ENCODE peak calls at places on chromosome 18, in four cellular contexts. One of them, this sample, is unnamed. For H3K36me3, the result is how much of the 10 kb centered on the place peaks cover.

GRCh38 chr18:38174594-38174993 is 609.0 kb upstream of the CELF4 start:
- DNase-seq in stomach: no peak
- DNase-seq in gastrocnemius medialis: no peak
- DNase-seq in transverse colon: no peak
- DNase-seq in this sample: no peak

GRCh38 chr18:57728941-57729511 is 74.1 kb downstream of the ATP8B1 start:
- DNase-seq in transverse colon: no peak
- DNase-seq in gastrocnemius medialis: no peak
- DNase-seq in stomach: peak
- DNase-seq in this sample: no peak

GRCh38 chr18:42392416-42392815 is 437.4 kb downstream of the PIK3C3 start:
- DNase-seq in stomach: no peak
- DNase-seq in gastrocnemius medialis: no peak
- DNase-seq in transverse colon: no peak
- DNase-seq in this sample: no peak

GRCh38 chr18:40984856-40985255 is 970.2 kb upstream of the PIK3C3 start:
- DNase-seq in gastrocnemius medialis: no peak
- DNase-seq in stomach: no peak
- DNase-seq in transverse colon: no peak
- DNase-seq in this sample: no peak

GRCh38 chr18:31399336-31400032 is 22.9 kb downstream of the DSG4 start:
- DNase-seq in transverse colon: peak
- DNase-seq in stomach: no peak
- DNase-seq in gastrocnemius medialis: no peak
- DNase-seq in this sample: no peak

GRCh38 chr18:6561029-6561861 is 146.5 kb upstream of the L3MBTL4 start:
- DNase-seq in gastrocnemius medialis: peak
- DNase-seq in stomach: peak
- DNase-seq in transverse colon: peak
- DNase-seq in this sample: no peak

GRCh38 chr18:26546875-26547301 is 1.5 kb downstream of the KCTD1 start:
- DNase-seq in transverse colon: no peak
- DNase-seq in gastrocnemius medialis: no peak
- DNase-seq in stomach: no peak
- DNase-seq in this sample: peak

GRCh38 chr18:25349131-25349925 is 2.6 kb downstream of the ZNF521 start:
- DNase-seq in gastrocnemius medialis: no peak
- DNase-seq in stomach: no peak
- DNase-seq in transverse colon: peak
- DNase-seq in this sample: no peak

GRCh38 chr18:73733806-73734314 is 413.8 kb downstream of the FBXO15 start:
- DNase-seq in transverse colon: no peak
- DNase-seq in stomach: no peak
- DNase-seq in gastrocnemius medialis: no peak
- DNase-seq in this sample: no peak

GRCh38 chr18:49731860-49732311 is 81.4 kb downstream of the ACAA2 start:
- DNase-seq in gastrocnemius medialis: no peak
- DNase-seq in stomach: no peak
- DNase-seq in transverse colon: no peak
- DNase-seq in this sample: no peak

GRCh38 chr18:32308493-32309120 is 118.8 kb downstream of the MEP1B start:
- DNase-seq in gastrocnemius medialis: no peak
- DNase-seq in stomach: no peak
- DNase-seq in transverse colon: no peak
- DNase-seq in this sample: no peak

GRCh38 chr18:48933578-48934399 is 17.0 kb downstream of the SMAD7 start:
- DNase-seq in stomach: peak
- DNase-seq in transverse colon: no peak
- DNase-seq in gastrocnemius medialis: no peak
- DNase-seq in this sample: no peak

GRCh38 chr18:32439802-32440201 is 30.9 kb downstream of the GAREM1 start:
- DNase-seq in stomach: no peak
- DNase-seq in gastrocnemius medialis: no peak
- DNase-seq in transverse colon: no peak
- DNase-seq in this sample: no peak

GRCh38 chr18:46160050-46160798 is 56.0 kb downstream of the HAUS1 start:
- DNase-seq in stomach: no peak
- DNase-seq in gastrocnemius medialis: no peak
- DNase-seq in transverse colon: no peak
- DNase-seq in this sample: no peak

GRCh38 chr18:66872277-66872676 is 268.4 kb upstream of the CDH19 start:
- DNase-seq in gastrocnemius medialis: no peak
- DNase-seq in stomach: no peak
- DNase-seq in transverse colon: no peak
- DNase-seq in this sample: no peak

GRCh38 chr18:23437357-23438045 is 15.6 kb upstream of the RIOK3 start:
- DNase-seq in stomach: peak
- DNase-seq in transverse colon: peak
- DNase-seq in gastrocnemius medialis: peak
- DNase-seq in this sample: peak
- TF ChIP-seq POLR2A in stomach: no peak
- TF ChIP-seq POLR2A in transverse colon: no peak
- TF ChIP-seq POLR2A in gastrocnemius medialis: peak
- TF ChIP-seq POLR2A in this sample: no peak

GRCh38 chr18:51076503-51076902 is 46.5 kb downstream of the SMAD4 start:
- DNase-seq in gastrocnemius medialis: no peak
- DNase-seq in stomach: no peak
- DNase-seq in transverse colon: no peak
- DNase-seq in this sample: no peak

GRCh38 chr18:51077217-51077616 is 47.2 kb downstream of the SMAD4 start:
- DNase-seq in gastrocnemius medialis: no peak
- DNase-seq in transverse colon: no peak
- DNase-seq in stomach: no peak
- DNase-seq in this sample: no peak

GRCh38 chr18:51082571-51083264 is 52.7 kb downstream of the SMAD4 start:
- DNase-seq in gastrocnemius medialis: no peak
- DNase-seq in transverse colon: no peak
- DNase-seq in stomach: no peak
- DNase-seq in this sample: no peak

GRCh38 chr18:51074605-51075004 is 44.6 kb downstream of the SMAD4 start:
- DNase-seq in gastrocnemius medialis: no peak
- DNase-seq in transverse colon: no peak
- DNase-seq in stomach: no peak
- DNase-seq in this sample: no peak

GRCh38 chr18:51078026-51078425 is 48.0 kb downstream of the SMAD4 start:
- DNase-seq in stomach: no peak
- DNase-seq in gastrocnemius medialis: no peak
- DNase-seq in transverse colon: no peak
- DNase-seq in this sample: no peak
- H3K36me3 ChIP-seq in stomach: under half
- H3K36me3 ChIP-seq in gastrocnemius medialis: under half
- H3K36me3 ChIP-seq in transverse colon: half or more
- H3K36me3 ChIP-seq in this sample: half or more

GRCh38 chr18:39555511-39555910 is 1989.9 kb upstream of the CELF4 start:
- DNase-seq in gastrocnemius medialis: no peak
- DNase-seq in transverse colon: no peak
- DNase-seq in stomach: no peak
- DNase-seq in this sample: no peak

GRCh38 chr18:39558658-39559057 is 1993.1 kb upstream of the CELF4 start:
- DNase-seq in transverse colon: no peak
- DNase-seq in gastrocnemius medialis: no peak
- DNase-seq in stomach: no peak
- DNase-seq in this sample: no peak

GRCh38 chr18:39564716-39565115 is 1999.1 kb upstream of the CELF4 start:
- DNase-seq in transverse colon: no peak
- DNase-seq in stomach: no peak
- DNase-seq in gastrocnemius medialis: no peak
- DNase-seq in this sample: no peak

GRCh38 chr18:39561136-39561535 is 1995.5 kb upstream of the CELF4 start:
- DNase-seq in transverse colon: no peak
- DNase-seq in stomach: no peak
- DNase-seq in gastrocnemius medialis: no peak
- DNase-seq in this sample: no peak
- TF ChIP-seq POLR2A in transverse colon: no peak
- TF ChIP-seq POLR2A in stomach: no peak
- TF ChIP-seq POLR2A in gastrocnemius medialis: no peak
- TF ChIP-seq POLR2A in this sample: no peak

GRCh38 chr18:8766576-8767253 is 61.4 kb downstream of the MTCL1 start:
- DNase-seq in gastrocnemius medialis: no peak
- DNase-seq in transverse colon: no peak
- DNase-seq in stomach: no peak
- DNase-seq in this sample: no peak
- H3K36me3 ChIP-seq in gastrocnemius medialis: under half
- H3K36me3 ChIP-seq in transverse colon: under half
- H3K36me3 ChIP-seq in stomach: under half
- H3K36me3 ChIP-seq in this sample: under half

GRCh38 chr18:12274793-12275192 is 20.6 kb downstream of the CIDEA start:
- DNase-seq in gastrocnemius medialis: no peak
- DNase-seq in stomach: no peak
- DNase-seq in transverse colon: no peak
- DNase-seq in this sample: no peak

GRCh38 chr18:12276736-12277554 is 22.8 kb downstream of the CIDEA start:
- DNase-seq in gastrocnemius medialis: no peak
- DNase-seq in stomach: no peak
- DNase-seq in transverse colon: no peak
- DNase-seq in this sample: no peak

DNA sequence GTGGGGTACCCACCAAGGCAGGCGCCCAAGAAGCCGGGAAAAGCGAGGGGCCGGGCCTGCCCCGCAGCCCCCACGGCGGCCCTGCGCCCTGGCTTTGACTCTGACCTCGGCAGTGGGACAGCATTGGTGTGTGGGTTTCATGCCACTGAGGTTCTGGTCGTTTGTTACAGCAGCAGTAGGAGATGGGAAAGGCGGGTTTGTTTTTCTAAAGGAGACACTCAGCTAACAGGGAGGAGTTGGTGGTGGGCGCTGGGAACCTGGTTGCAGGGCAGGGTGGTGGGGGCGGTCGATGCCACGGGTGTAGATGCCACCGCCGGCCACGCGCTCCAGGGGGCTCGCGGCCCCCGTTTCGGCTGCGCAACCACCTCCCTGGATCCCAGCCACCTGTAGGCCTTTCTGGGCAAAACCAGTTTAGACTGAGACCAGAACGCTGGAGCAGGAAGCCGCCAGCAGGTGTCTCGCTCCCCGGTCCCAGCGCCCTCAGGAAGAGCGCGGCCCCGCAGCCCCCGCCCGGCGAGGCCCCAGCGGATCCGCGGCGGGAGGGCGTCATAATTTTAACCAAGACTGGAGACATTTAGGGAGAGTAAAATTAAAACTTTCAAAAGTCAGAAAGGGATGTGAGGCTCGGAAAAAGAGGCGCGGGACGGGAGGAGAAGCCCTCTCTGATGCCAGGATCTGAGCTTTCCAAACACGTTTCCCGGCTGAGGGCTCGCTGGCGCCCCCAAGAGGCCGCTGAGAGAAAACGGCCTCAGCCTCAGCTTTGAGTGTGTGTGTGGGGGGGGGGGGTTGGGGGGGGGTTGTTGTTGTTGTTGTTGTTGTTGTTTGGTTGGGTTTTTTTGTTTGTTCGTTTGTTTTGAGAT is 17.4 kb downstream of the CIDEA start:
- DNase-seq in gastrocnemius medialis: no peak
- DNase-seq in stomach: peak
- DNase-seq in transverse colon: peak
- DNase-seq in this sample: peak
- TF ChIP-seq POLR2A in gastrocnemius medialis: no peak
- TF ChIP-seq POLR2A in stomach: no peak
- TF ChIP-seq POLR2A in transverse colon: no peak
- TF ChIP-seq POLR2A in this sample: no peak

DNA sequence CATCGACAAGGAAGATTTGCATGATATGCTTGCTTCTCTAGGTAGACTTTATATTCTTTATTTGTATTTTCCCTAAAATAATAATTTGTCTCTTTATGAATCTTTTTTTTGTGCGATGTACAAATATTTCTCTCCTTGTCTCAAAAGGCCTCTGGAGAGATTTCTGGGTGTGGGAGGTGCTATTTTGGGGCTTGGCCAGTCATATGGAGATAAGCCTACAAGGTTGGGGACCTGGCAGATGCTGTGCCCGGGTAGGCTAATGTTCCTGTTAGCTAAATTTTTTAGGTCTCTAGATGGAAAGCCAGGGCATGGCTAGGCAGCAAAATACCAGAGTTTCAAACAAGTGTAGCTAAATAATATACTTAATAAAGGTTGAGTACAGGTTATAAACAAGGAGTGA is 11.1 kb downstream of the MYL12B start:
- DNase-seq in gastrocnemius medialis: no peak
- DNase-seq in stomach: no peak
- DNase-seq in transverse colon: no peak
- DNase-seq in this sample: no peak
- H3K36me3 ChIP-seq in gastrocnemius medialis: half or more
- H3K36me3 ChIP-seq in stomach: under half
- H3K36me3 ChIP-seq in transverse colon: under half
- H3K36me3 ChIP-seq in this sample: under half

GRCh38 chr18:9135912-9136314 is 668 bp upstream of the ANKRD12 start:
- DNase-seq in stomach: no peak
- DNase-seq in transverse colon: peak
- DNase-seq in gastrocnemius medialis: peak
- DNase-seq in this sample: no peak
- TF ChIP-seq POLR2A in stomach: no peak
- TF ChIP-seq POLR2A in transverse colon: peak
- TF ChIP-seq POLR2A in gastrocnemius medialis: no peak
- TF ChIP-seq POLR2A in this sample: no peak

DNA sequence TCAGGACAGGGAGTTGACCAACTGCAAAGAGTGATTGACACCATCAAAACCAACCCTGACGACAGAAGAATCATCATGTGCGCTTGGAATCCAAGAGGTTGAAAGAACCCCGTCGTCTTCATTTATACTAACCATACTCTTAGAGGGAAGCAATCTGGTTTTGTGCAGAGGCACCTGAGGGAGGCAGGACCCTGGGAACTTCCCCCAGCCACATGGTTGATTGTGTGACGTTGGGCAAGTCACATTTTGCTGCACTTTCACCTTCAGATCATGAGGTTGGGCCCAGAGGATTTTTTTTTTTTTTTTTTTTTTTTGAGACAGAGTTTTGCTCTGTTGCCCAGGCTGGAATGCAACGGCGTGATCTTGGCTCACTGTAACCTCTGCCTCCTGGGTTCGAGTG is 11.6 kb downstream of the TYMS start:
- DNase-seq in stomach: no peak
- DNase-seq in transverse colon: no peak
- DNase-seq in gastrocnemius medialis: no peak
- DNase-seq in this sample: no peak
- H3K36me3 ChIP-seq in stomach: under half
- H3K36me3 ChIP-seq in transverse colon: under half
- H3K36me3 ChIP-seq in gastrocnemius medialis: under half
- H3K36me3 ChIP-seq in this sample: under half

GRCh38 chr18:13621886-13622619 is 104.3 kb downstream of the FAM210A start:
- DNase-seq in transverse colon: no peak
- DNase-seq in gastrocnemius medialis: no peak
- DNase-seq in stomach: no peak
- DNase-seq in this sample: no peak
- TF ChIP-seq POLR2A in transverse colon: no peak
- TF ChIP-seq POLR2A in gastrocnemius medialis: no peak
- TF ChIP-seq POLR2A in stomach: no peak
- TF ChIP-seq POLR2A in this sample: no peak

GRCh38 chr18:23540867-23541266 is 37.6 kb downstream of the RMC1 start:
- DNase-seq in transverse colon: no peak
- DNase-seq in gastrocnemius medialis: no peak
- DNase-seq in stomach: no peak
- DNase-seq in this sample: no peak

GRCh38 chr18:23539911-23540475 is 36.7 kb downstream of the RMC1 start:
- DNase-seq in transverse colon: no peak
- DNase-seq in gastrocnemius medialis: no peak
- DNase-seq in stomach: no peak
- DNase-seq in this sample: no peak

GRCh38 chr18:23541349-23542093 is 38.2 kb downstream of the RMC1 start:
- DNase-seq in stomach: no peak
- DNase-seq in transverse colon: no peak
- DNase-seq in gastrocnemius medialis: no peak
- DNase-seq in this sample: no peak

GRCh38 chr18:23545247-23545789 is 41.0 kb downstream of the NPC1 start:
- DNase-seq in stomach: no peak
- DNase-seq in gastrocnemius medialis: no peak
- DNase-seq in transverse colon: no peak
- DNase-seq in this sample: peak

GRCh38 chr18:23542471-23542870 is 39.2 kb downstream of the RMC1 start:
- DNase-seq in gastrocnemius medialis: no peak
- DNase-seq in transverse colon: no peak
- DNase-seq in stomach: no peak
- DNase-seq in this sample: no peak
- H3K36me3 ChIP-seq in gastrocnemius medialis: half or more
- H3K36me3 ChIP-seq in transverse colon: half or more
- H3K36me3 ChIP-seq in stomach: half or more
- H3K36me3 ChIP-seq in this sample: under half

This sample was measured in right lobe of liver.